ENCODE peak calls at places on chromosomes 5 and 9, in six cellular contexts. One of them, this sample, is unnamed.

GRCh38 chr5:51468196-51468595 is 84.9 kb downstream of the ISL1 start:
- DNase-seq in HT1080: peak; percentile 35
- DNase-seq in T-helper 1 cell: no peak
- DNase-seq in NCI-H774: no peak
- DNase-seq in natural killer cell: no peak
- DNase-seq in foreskin fibroblast: peak; percentile 35
- DNase-seq in this sample: no peak

GRCh38 chr9:129996161-129996849 is 46.7 kb downstream of the FNBP1 start:
- DNase-seq in T-helper 1 cell: no peak
- DNase-seq in foreskin fibroblast: no peak
- DNase-seq in NCI-H774: no peak
- DNase-seq in HT1080: no peak
- DNase-seq in natural killer cell: no peak
- DNase-seq in this sample: no peak

GRCh38 chr5:36301858-36302603 is at the start of gene RANBP3L:
- DNase-seq in foreskin fibroblast: no peak
- DNase-seq in NCI-H774: peak; percentile 28
- DNase-seq in T-helper 1 cell: no peak
- DNase-seq in HT1080: peak; percentile 24
- DNase-seq in natural killer cell: no peak
- DNase-seq in this sample: no peak

GRCh38 chr5:124842725-124843595 is 96.5 kb upstream of the ZNF608 start:
- DNase-seq in foreskin fibroblast: no peak
- DNase-seq in HT1080: no peak
- DNase-seq in T-helper 1 cell: no peak
- DNase-seq in NCI-H774: no peak
- DNase-seq in natural killer cell: no peak
- DNase-seq in this sample: no peak

GRCh38 chr5:68444833-68445232 is 229.3 kb downstream of the PIK3R1 start:
- DNase-seq in HT1080: no peak
- DNase-seq in foreskin fibroblast: no peak
- DNase-seq in T-helper 1 cell: no peak
- DNase-seq in natural killer cell: no peak
- DNase-seq in NCI-H774: no peak
- DNase-seq in this sample: no peak

GRCh38 chr9:136228107-136228875 is 17.3 kb downstream of the QSOX2 start:
- DNase-seq in NCI-H774: no peak
- DNase-seq in HT1080: peak; percentile 93
- DNase-seq in foreskin fibroblast: peak; percentile 43
- DNase-seq in natural killer cell: no peak
- DNase-seq in T-helper 1 cell: no peak
- DNase-seq in this sample: no peak

GRCh38 chr9:16138961-16139441 is 586.2 kb downstream of the CCDC171 start:
- DNase-seq in NCI-H774: no peak
- DNase-seq in T-helper 1 cell: no peak
- DNase-seq in foreskin fibroblast: peak; percentile 83
- DNase-seq in natural killer cell: no peak
- DNase-seq in HT1080: peak; percentile 51
- DNase-seq in this sample: no peak

GRCh38 chr5:116566251-116566650 is 8.4 kb downstream of the SEMA6A start:
- DNase-seq in natural killer cell: no peak
- DNase-seq in NCI-H774: no peak
- DNase-seq in foreskin fibroblast: no peak
- DNase-seq in HT1080: no peak
- DNase-seq in T-helper 1 cell: no peak
- DNase-seq in this sample: no peak

GRCh38 chr5:157335534-157336422 is 69.9 kb downstream of the CYFIP2 start:
- DNase-seq in T-helper 1 cell: no peak
- DNase-seq in NCI-H774: no peak
- DNase-seq in HT1080: no peak
- DNase-seq in foreskin fibroblast: peak; percentile 74
- DNase-seq in natural killer cell: no peak
- DNase-seq in this sample: no peak

GRCh38 chr5:52693279-52693678 is 94.4 kb upstream of the ITGA1 start:
- DNase-seq in NCI-H774: peak; percentile 25
- DNase-seq in foreskin fibroblast: no peak
- DNase-seq in natural killer cell: no peak
- DNase-seq in T-helper 1 cell: no peak
- DNase-seq in HT1080: no peak
- DNase-seq in this sample: no peak

GRCh38 chr9:113650207-113651131 is 186.9 kb downstream of the RGS3 start:
- DNase-seq in T-helper 1 cell: no peak
- DNase-seq in HT1080: peak; percentile 93
- DNase-seq in foreskin fibroblast: peak; percentile 86
- DNase-seq in NCI-H774: no peak
- DNase-seq in natural killer cell: no peak
- DNase-seq in this sample: no peak

GRCh38 chr9:77022783-77023440 is 3.5 kb downstream of the FOXB2 start:
- DNase-seq in HT1080: no peak
- DNase-seq in T-helper 1 cell: no peak
- DNase-seq in natural killer cell: no peak
- DNase-seq in foreskin fibroblast: no peak
- DNase-seq in NCI-H774: no peak
- DNase-seq in this sample: no peak

GRCh38 chr9:37999501-38000189 is 69.4 kb downstream of the SHB start:
- DNase-seq in foreskin fibroblast: no peak
- DNase-seq in NCI-H774: no peak
- DNase-seq in T-helper 1 cell: no peak
- DNase-seq in HT1080: peak; percentile 58
- DNase-seq in natural killer cell: no peak
- DNase-seq in this sample: no peak

GRCh38 chr9:118577121-118577520 is 792.1 kb downstream of the BRINP1 start:
- DNase-seq in NCI-H774: no peak
- DNase-seq in T-helper 1 cell: no peak
- DNase-seq in foreskin fibroblast: peak; percentile 26
- DNase-seq in natural killer cell: no peak
- DNase-seq in HT1080: peak; percentile 68
- DNase-seq in this sample: no peak

GRCh38 chr9:95771556-95772280 is 103.8 kb upstream of the ERCC6L2 start:
- DNase-seq in NCI-H774: no peak
- DNase-seq in foreskin fibroblast: no peak
- DNase-seq in natural killer cell: no peak
- DNase-seq in HT1080: no peak
- DNase-seq in T-helper 1 cell: no peak
- DNase-seq in this sample: no peak

GRCh38 chr9:127154003-127154389 is 31.6 kb upstream of the ANGPTL2 start:
- DNase-seq in natural killer cell: no peak
- DNase-seq in foreskin fibroblast: no peak
- DNase-seq in NCI-H774: no peak
- DNase-seq in HT1080: no peak
- DNase-seq in T-helper 1 cell: no peak
- DNase-seq in this sample: no peak

GRCh38 chr9:5838884-5839571 is 6.1 kb upstream of the ERMP1 start:
- DNase-seq in HT1080: peak; percentile 82
- DNase-seq in natural killer cell: no peak
- DNase-seq in foreskin fibroblast: peak; percentile 53
- DNase-seq in T-helper 1 cell: no peak
- DNase-seq in NCI-H774: peak; percentile 82
- DNase-seq in this sample: no peak

GRCh38 chr5:172266676-172267092 is 16.9 kb downstream of the UBTD2 start:
- DNase-seq in natural killer cell: no peak
- DNase-seq in T-helper 1 cell: no peak
- DNase-seq in HT1080: no peak
- DNase-seq in foreskin fibroblast: no peak
- DNase-seq in NCI-H774: no peak
- DNase-seq in this sample: no peak